ENCODE peak calls at places on chromosomes 3 and 15, in four cellular contexts. N, H, Z and X are unnamed samples.
A peak's percentile ranks its signal among the peaks of the same experiment; 100 is the strongest.

GRCh38 chr3:197124713-197125112 is 95.1 kb upstream of the MELTF start:
- DNase-seq in N (no peak), H (no peak), Z (no peak), X (no peak)

GRCh38 chr3:126621171-126621570 is 33.8 kb downstream of the TXNRD3 start:
- DNase-seq in N (peak; percentile 54), H (no peak), Z (peak; percentile 58), X (no peak)

GRCh38 chr15:53837263-53837662 is 77.8 kb upstream of the WDR72 start:
- DNase-seq in N (no peak), H (no peak), Z (no peak), X (no peak)

GRCh38 chr3:23992051-23992628 is 47.1 kb downstream of the NR1D2 start:
- DNase-seq in N (no peak), H (no peak), Z (no peak), X (peak; percentile 57)

GRCh38 chr15:64947211-64947610 is 35.5 kb downstream of the ANKDD1A start:
- DNase-seq in N (no peak), H (no peak), Z (no peak), X (no peak)

GRCh38 chr3:45426161-45426560 is 37.8 kb downstream of the LARS2 start:
- DNase-seq in N (no peak), H (no peak), Z (no peak), X (no peak)

GRCh38 chr3:138450704-138451424 is 16.4 kb downstream of the ESYT3 start:
- DNase-seq in N (no peak), H (no peak), Z (no peak), X (no peak)

GRCh38 chr3:52934626-52935530 is 37.5 kb upstream of the STIMATE start:
- DNase-seq in N (no peak), H (peak; percentile 69), Z (peak; percentile 27), X (peak; percentile 28)

GRCh38 chr15:52800852-52801747 is 11.0 kb upstream of the ONECUT1 start:
- DNase-seq in N (no peak), H (no peak), Z (no peak), X (no peak)

GRCh38 chr3:120909602-120909878 is 1.5 kb downstream of the STXBP5L start:
- DNase-seq in N (no peak), H (no peak), Z (no peak), X (no peak)

GRCh38 chr15:78242128-78242527 is 7.8 kb upstream of the ACSBG1 start:
- DNase-seq in N (no peak), H (no peak), Z (no peak), X (no peak)

GRCh38 chr3:106204160-106204868 is 335.5 kb upstream of the CBLB start:
- DNase-seq in N (no peak), H (no peak), Z (no peak), X (no peak)

DNA sequence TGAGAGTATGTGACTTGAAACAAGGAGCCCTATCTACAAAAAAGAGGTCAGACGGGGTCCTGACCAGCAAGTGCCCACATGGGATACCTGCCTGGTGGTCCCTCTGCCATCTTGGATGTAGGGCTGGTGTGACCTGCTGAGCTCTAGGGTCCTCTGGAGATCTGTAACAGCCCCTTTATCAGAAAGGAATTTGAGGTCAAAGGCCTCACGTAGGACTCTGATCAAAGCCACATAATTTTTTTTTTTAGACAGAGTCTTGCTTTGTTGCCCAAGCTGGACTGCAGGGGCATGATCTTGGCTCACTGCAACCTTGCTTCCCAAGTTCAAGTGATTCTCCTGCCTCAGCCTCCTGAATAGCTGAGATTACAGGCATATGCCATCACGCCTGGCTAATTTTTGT is 9.5 kb downstream of the ITGB5 start:
- DNase-seq in N (no peak), H (no peak), Z (no peak), X (no peak)
- H3K27ac ChIP-seq in N (peak overlapping the region; percentile 66), H (no peak overlapping the region), Z (peak overlapping the region; percentile 72), X (peak overlapping the region; percentile 56)

GRCh38 chr15:67145307-67145610 is 79.9 kb downstream of the SMAD3 start:
- DNase-seq in N (no peak), H (no peak), Z (no peak), X (no peak)

GRCh38 chr15:67145710-67146109 is 80.3 kb downstream of the SMAD3 start:
- DNase-seq in N (no peak), H (no peak), Z (no peak), X (no peak)

GRCh38 chr15:67144609-67145306 is 79.4 kb downstream of the SMAD3 start:
- DNase-seq in N (no peak), H (no peak), Z (no peak), X (peak; percentile 16)

GRCh38 chr15:67142142-67143092 is 77.0 kb downstream of the SMAD3 start:
- DNase-seq in N (no peak), H (peak; percentile 78), Z (no peak), X (peak; percentile 49)

DNA sequence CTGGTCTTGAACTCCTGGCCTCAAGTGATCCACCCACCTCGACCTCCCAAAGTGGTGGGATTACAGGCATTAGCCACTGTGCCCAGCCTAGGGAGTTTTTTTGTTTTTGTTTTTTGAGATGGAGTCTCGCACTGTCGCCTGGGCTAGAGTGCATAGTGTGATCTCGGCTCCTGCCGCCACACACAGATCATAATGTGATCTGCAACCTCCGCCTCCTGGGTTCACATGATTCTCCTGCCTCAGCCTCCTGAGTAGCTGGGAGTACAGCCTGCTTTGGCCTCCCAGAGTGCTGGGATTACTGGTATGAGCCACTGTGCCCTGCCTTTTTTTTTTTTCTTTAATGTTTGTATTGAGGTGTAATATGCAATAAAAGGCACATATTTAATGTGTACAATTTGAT is 78.2 kb downstream of the SMAD3 start:
- DNase-seq in N (no peak), H (no peak), Z (no peak), X (no peak)
- H3K4me1 ChIP-seq in N (peaks cover 99% of the 10 kb centered on the region), H (peaks cover 15% of the 10 kb centered on the region), Z (peaks cover 85% of the 10 kb centered on the region), X (peaks cover 34% of the 10 kb centered on the region)

GRCh38 chr15:99414755-99415731 is 150.7 kb upstream of the MEF2A start:
- DNase-seq in N (no peak), H (no peak), Z (no peak), X (no peak)
- H3K27ac ChIP-seq in N (no peak overlapping the region), H (no peak overlapping the region), Z (no peak overlapping the region), X (no peak overlapping the region)

GRCh38 chr3:171283248-171284222 is 176.7 kb downstream of the TNIK start:
- DNase-seq in N (peak; percentile 25), H (no peak), Z (no peak), X (peak; percentile 27)
- H3K4me1 ChIP-seq in N (peaks cover 55% of the 10 kb centered on the region), H (peaks cover 8% of the 10 kb centered on the region), Z (peaks cover 29% of the 10 kb centered on the region), X (no peaks in the 10 kb centered on the region)

GRCh38 chr15:42507514-42507913 is 12.1 kb downstream of the SNAP23 start:
- DNase-seq in N (no peak), H (no peak), Z (no peak), X (no peak)
- H3K27ac ChIP-seq in N (no peak overlapping the region), H (peak overlapping the region; percentile 58), Z (no peak overlapping the region), X (peak overlapping the region; percentile 92)

GRCh38 chr3:146160233-146160963 is 586 bp downstream of the PLOD2 start:
- DNase-seq in N (peak; percentile 41), H (peak; percentile 74), Z (peak; percentile 73), X (peak; percentile 68)

GRCh38 chr3:146161725-146162047 is 702 bp upstream of the PLOD2 start:
- DNase-seq in N (peak; percentile 33), H (peak; percentile 70), Z (peak; percentile 33), X (peak; percentile 65)

GRCh38 chr3:146159037-146159436 is 1.9 kb downstream of the PLOD2 start:
- DNase-seq in N (no peak), H (no peak), Z (no peak), X (no peak)

GRCh38 chr3:146160964-146161724 is at the start of gene PLOD2:
- DNase-seq in N (peak; percentile 84), H (peak; percentile 83), Z (peak; percentile 73), X (peak; percentile 78)

DNA sequence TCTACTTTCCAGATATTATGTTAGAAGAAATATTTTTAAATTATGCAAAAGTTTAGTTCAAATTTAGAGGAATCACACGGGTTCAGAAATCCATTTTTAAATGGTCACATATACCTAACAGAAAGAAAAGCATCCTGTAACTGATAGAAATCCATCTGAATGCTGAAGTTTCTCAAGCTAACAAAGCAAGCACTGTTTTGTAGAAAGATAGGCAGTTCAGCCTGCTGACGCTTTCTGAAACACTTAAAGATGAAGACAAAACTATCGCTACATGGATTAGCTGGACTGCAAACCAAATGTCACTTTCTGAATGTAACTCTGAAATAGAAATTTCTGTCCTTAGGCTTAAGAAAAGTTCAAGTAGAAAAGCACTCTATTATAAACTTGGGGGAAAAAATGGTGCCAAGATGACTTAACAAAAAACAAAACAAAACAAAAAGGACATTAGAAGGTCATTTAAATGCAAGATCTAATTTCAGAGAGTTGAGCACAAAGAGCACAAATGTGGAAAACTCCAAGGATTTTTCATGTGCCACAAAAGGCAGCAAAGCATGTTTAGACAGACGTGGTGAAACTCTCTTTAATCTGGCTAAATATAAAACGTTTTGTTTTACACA is 1.3 kb downstream of the PLOD2 start:
- DNase-seq in N (no peak), H (no peak), Z (no peak), X (no peak)
- H3K4me1 ChIP-seq in N (peaks cover 82% of the 10 kb centered on the region), H (peaks cover 32% of the 10 kb centered on the region), Z (peaks cover 46% of the 10 kb centered on the region), X (peaks cover 5% of the 10 kb centered on the region)

GRCh38 chr3:46536758-46537157 is 29.3 kb downstream of the LRRC2 start:
- DNase-seq in N (no peak), H (no peak), Z (no peak), X (no peak)
- H3K27ac ChIP-seq in N (no peak overlapping the region), H (no peak overlapping the region), Z (no peak overlapping the region), X (no peak overlapping the region)

GRCh38 chr3:16484216-16484615 is 29.3 kb downstream of the RFTN1 start:
- DNase-seq in N (no peak), H (peak; percentile 61), Z (no peak), X (peak; percentile 52)
- H3K4me1 ChIP-seq in N (peaks cover 67% of the 10 kb centered on the region), H (no peaks in the 10 kb centered on the region), Z (peaks cover 20% of the 10 kb centered on the region), X (peaks cover 10% of the 10 kb centered on the region)

GRCh38 chr3:146156060-146156459 is 4.9 kb downstream of the PLOD2 start:
- DNase-seq in N (peak; percentile 25), H (no peak), Z (peak; percentile 30), X (no peak)
- H3K27ac ChIP-seq in N (peak overlapping the region; percentile 98), H (peak overlapping the region; percentile 14), Z (peak overlapping the region; percentile 95), X (peak overlapping the region; percentile 97)